ENCODE peak calls at places on chromosomes 13 and 19, in nine cellular contexts. A, K, H, Q, U, M, Z, S and B are unnamed samples.
A peak's percentile ranks its signal among the peaks of the same experiment; 100 is the strongest.

GRCh38 chr13:104006625-104007061 is 940.4 kb upstream of the SLC10A2 start:
- DNase-seq in A (no peak), K (no peak), H (no peak), Q (no peak), U (no peak), M (no peak), Z (no peak), S (no peak), B (no peak)

GRCh38 chr13:59340151-59340550 is 823.6 kb downstream of the DIAPH3 start:
- DNase-seq in A (no peak), K (no peak), H (no peak), Q (no peak), U (no peak), M (no peak), Z (no peak), S (no peak), B (no peak)

GRCh38 chr19:38774181-38774950 is 1.0 kb upstream of the LGALS7 start:
- DNase-seq in A (no peak), K (no peak), H (no peak), Q (no peak), U (no peak), M (no peak), Z (no peak), S (no peak), B (no peak)

GRCh38 chr19:10961763-10962536 is 1.1 kb downstream of the SMARCA4 start:
- DNase-seq in A (no peak), K (no peak), H (no peak), Q (peak; percentile 75), U (no peak), M (no peak), Z (no peak), S (peak; percentile 35), B (peak; percentile 24)

GRCh38 chr19:4297901-4298771 is 4.1 kb downstream of the TMIGD2 start:
- DNase-seq in A (no peak), K (no peak), H (no peak), Q (peak; percentile 19), U (no peak), M (peak; percentile 73), Z (no peak), S (no peak), B (no peak)

GRCh38 chr13:52749446-52749845 is 9.8 kb upstream of the CNMD start:
- DNase-seq in A (no peak), K (no peak), H (no peak), Q (no peak), U (no peak), M (no peak), Z (no peak), S (no peak), B (no peak)

GRCh38 chr13:79483302-79483701 is 2.3 kb downstream of the NDFIP2 start:
- DNase-seq in A (no peak), K (no peak), H (no peak), Q (no peak), U (no peak), M (no peak), Z (no peak), S (no peak), B (peak; percentile 82)

GRCh38 chr13:36090592-36090991 is 40.6 kb downstream of the DCLK1 start:
- DNase-seq in A (no peak), K (no peak), H (no peak), Q (no peak), U (no peak), M (no peak), Z (no peak), S (no peak), B (no peak)

GRCh38 chr19:32066056-32066455 is 279.4 kb upstream of the ZNF507 start:
- DNase-seq in A (no peak), K (no peak), H (no peak), Q (no peak), U (no peak), M (no peak), Z (no peak), S (no peak), B (no peak)

GRCh38 chr13:113542751-113543424 is 41.7 kb upstream of the TFDP1 start:
- DNase-seq in A (no peak), K (no peak), H (no peak), Q (peak; percentile 56), U (no peak), M (no peak), Z (no peak), S (no peak), B (no peak)

GRCh38 chr19:33158365-33158764 is 26.5 kb downstream of the WDR88 start:
- DNase-seq in A (no peak), K (no peak), H (no peak), Q (no peak), U (no peak), M (no peak), Z (no peak), S (no peak), B (no peak)

GRCh38 chr13:91690944-91691343 is 292.5 kb downstream of the GPC5 start:
- DNase-seq in A (no peak), K (no peak), H (no peak), Q (no peak), U (no peak), M (no peak), Z (no peak), S (peak; percentile 5), B (no peak)

GRCh38 chr13:38970380-38971051 is 20.1 kb downstream of the STOML3 start:
- DNase-seq in A (no peak), K (no peak), H (no peak), Q (no peak), U (no peak), M (no peak), Z (no peak), S (no peak), B (no peak)

GRCh38 chr19:32022946-32023832 is 322.2 kb upstream of the ZNF507 start:
- DNase-seq in A (no peak), K (no peak), H (no peak), Q (peak; percentile 29), U (no peak), M (no peak), Z (no peak), S (no peak), B (no peak)